ENCODE peak calls at places on chromosomes 12 and 14, in nine cellular contexts. One of them, this sample, is unnamed.

GRCh38 chr12:29317556-29318363 is 63.2 kb downstream of the ERGIC2 start:
- DNase-seq in H1: no peak
- DNase-seq in endodermal cell: peak
- DNase-seq in fibroblast of mammary gland: peak
- DNase-seq in fibroblast of lung: peak
- DNase-seq in stomach: peak
- DNase-seq in left lung: no peak
- DNase-seq in MM.1S: peak
- DNase-seq in CD4-positive, alpha-beta T cell: peak
- DNase-seq in this sample: peak

GRCh38 chr12:31245822-31246469 is 80.0 kb downstream of the SINHCAF start:
- DNase-seq in H1: no peak
- DNase-seq in endodermal cell: peak
- DNase-seq in fibroblast of mammary gland: no peak
- DNase-seq in fibroblast of lung: peak
- DNase-seq in stomach: no peak
- DNase-seq in left lung: no peak
- DNase-seq in MM.1S: peak
- DNase-seq in CD4-positive, alpha-beta T cell: no peak
- DNase-seq in this sample: no peak

GRCh38 chr12:107645630-107646333 is 39.8 kb upstream of the PWP1 start:
- DNase-seq in H1: peak
- DNase-seq in endodermal cell: peak
- DNase-seq in fibroblast of mammary gland: no peak
- DNase-seq in fibroblast of lung: no peak
- DNase-seq in stomach: no peak
- DNase-seq in left lung: no peak
- DNase-seq in MM.1S: no peak
- DNase-seq in CD4-positive, alpha-beta T cell: no peak
- DNase-seq in this sample: no peak

GRCh38 chr12:95195122-95195521 is 22.1 kb downstream of the FGD6 start:
- DNase-seq in H1: no peak
- DNase-seq in endodermal cell: no peak
- DNase-seq in fibroblast of mammary gland: no peak
- DNase-seq in fibroblast of lung: no peak
- DNase-seq in stomach: no peak
- DNase-seq in left lung: no peak
- DNase-seq in MM.1S: no peak
- DNase-seq in CD4-positive, alpha-beta T cell: no peak
- DNase-seq in this sample: no peak

GRCh38 chr12:123384318-123384993 is 524 bp downstream of the KMT5A start:
- DNase-seq in H1: peak
- DNase-seq in endodermal cell: peak
- DNase-seq in fibroblast of mammary gland: no peak
- DNase-seq in fibroblast of lung: no peak
- DNase-seq in stomach: no peak
- DNase-seq in left lung: peak
- DNase-seq in MM.1S: peak
- DNase-seq in CD4-positive, alpha-beta T cell: no peak
- DNase-seq in this sample: peak

GRCh38 chr12:19140381-19141236 is 11.1 kb downstream of the PLEKHA5 start:
- DNase-seq in H1: no peak
- DNase-seq in endodermal cell: peak
- DNase-seq in fibroblast of mammary gland: peak
- DNase-seq in fibroblast of lung: no peak
- DNase-seq in stomach: no peak
- DNase-seq in left lung: no peak
- DNase-seq in MM.1S: no peak
- DNase-seq in CD4-positive, alpha-beta T cell: no peak
- DNase-seq in this sample: no peak

GRCh38 chr12:7788316-7788689 is 899 bp upstream of the NANOG start:
- DNase-seq in H1: no peak
- DNase-seq in endodermal cell: no peak
- DNase-seq in fibroblast of mammary gland: no peak
- DNase-seq in fibroblast of lung: no peak
- DNase-seq in stomach: no peak
- DNase-seq in left lung: no peak
- DNase-seq in MM.1S: no peak
- DNase-seq in CD4-positive, alpha-beta T cell: no peak
- DNase-seq in this sample: no peak

GRCh38 chr12:27186240-27186839 is 57.7 kb upstream of the STK38L start:
- DNase-seq in H1: no peak
- DNase-seq in endodermal cell: no peak
- DNase-seq in fibroblast of mammary gland: peak
- DNase-seq in fibroblast of lung: no peak
- DNase-seq in stomach: no peak
- DNase-seq in left lung: no peak
- DNase-seq in MM.1S: no peak
- DNase-seq in CD4-positive, alpha-beta T cell: no peak
- DNase-seq in this sample: no peak

GRCh38 chr14:72631401-72631800 is 262.5 kb downstream of the DPF3 start:
- DNase-seq in H1: no peak
- DNase-seq in endodermal cell: peak
- DNase-seq in fibroblast of mammary gland: no peak
- DNase-seq in fibroblast of lung: no peak
- DNase-seq in stomach: no peak
- DNase-seq in left lung: no peak
- DNase-seq in MM.1S: no peak
- DNase-seq in CD4-positive, alpha-beta T cell: no peak
- DNase-seq in this sample: no peak

GRCh38 chr12:25256826-25257225 is 6.1 kb upstream of the KRAS start:
- DNase-seq in H1: no peak
- DNase-seq in endodermal cell: peak
- DNase-seq in fibroblast of mammary gland: no peak
- DNase-seq in fibroblast of lung: no peak
- DNase-seq in stomach: no peak
- DNase-seq in left lung: no peak
- DNase-seq in MM.1S: no peak
- DNase-seq in CD4-positive, alpha-beta T cell: no peak
- DNase-seq in this sample: no peak

GRCh38 chr14:68278568-68279436 is 459.2 kb downstream of the RAD51B start:
- DNase-seq in H1: no peak
- DNase-seq in endodermal cell: no peak
- DNase-seq in fibroblast of mammary gland: peak
- DNase-seq in fibroblast of lung: peak
- DNase-seq in stomach: no peak
- DNase-seq in left lung: no peak
- DNase-seq in MM.1S: no peak
- DNase-seq in CD4-positive, alpha-beta T cell: no peak
- DNase-seq in this sample: no peak

GRCh38 chr12:3933074-3933818 is 60.0 kb upstream of the PARP11 start:
- DNase-seq in H1: no peak
- DNase-seq in endodermal cell: no peak
- DNase-seq in fibroblast of mammary gland: no peak
- DNase-seq in fibroblast of lung: no peak
- DNase-seq in stomach: no peak
- DNase-seq in left lung: no peak
- DNase-seq in MM.1S: no peak
- DNase-seq in CD4-positive, alpha-beta T cell: no peak
- DNase-seq in this sample: no peak

DNA sequence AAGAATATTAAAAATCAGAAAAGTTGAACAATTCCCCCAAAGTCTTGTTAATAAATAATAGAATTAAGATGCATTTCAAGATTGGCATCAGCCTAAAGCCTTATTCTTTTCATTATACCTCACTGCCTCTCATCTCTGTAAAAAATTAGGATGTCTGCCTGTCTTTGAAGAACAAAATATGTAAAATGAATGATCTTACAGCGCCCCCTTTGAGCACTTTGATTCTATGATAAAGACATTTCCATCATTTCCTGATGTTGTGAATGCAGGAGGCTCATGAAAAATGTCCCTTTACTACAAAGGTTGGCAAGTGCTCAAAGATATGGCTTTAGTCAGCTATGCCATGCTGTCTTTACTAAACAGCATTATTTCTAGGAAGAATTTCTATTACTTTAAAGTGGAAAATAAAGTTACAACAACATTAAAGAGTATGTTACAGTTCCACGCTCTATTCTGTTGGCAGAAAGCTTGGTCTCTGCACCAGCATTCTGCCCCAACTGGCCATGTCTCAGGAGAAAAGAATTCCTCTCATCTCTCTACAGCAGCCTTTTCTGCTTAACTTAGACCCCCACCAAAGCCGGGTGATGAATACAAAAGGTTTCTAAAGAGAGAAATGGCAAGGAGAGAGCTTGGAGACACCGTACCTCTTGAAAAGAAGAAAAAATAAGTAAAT is 95.1 kb downstream of the LLPH start:
- DNase-seq in H1: no peak
- DNase-seq in endodermal cell: no peak
- DNase-seq in fibroblast of mammary gland: peak
- DNase-seq in fibroblast of lung: peak
- DNase-seq in stomach: no peak
- DNase-seq in left lung: no peak
- DNase-seq in MM.1S: no peak
- DNase-seq in CD4-positive, alpha-beta T cell: no peak
- DNase-seq in this sample: no peak
- TF ChIP-seq CTCF in H1: no peak
- TF ChIP-seq CTCF in endodermal cell: peak
- TF ChIP-seq CTCF in fibroblast of mammary gland: peak
- TF ChIP-seq CTCF in fibroblast of lung: peak
- TF ChIP-seq CTCF in stomach: no peak
- TF ChIP-seq CTCF in left lung: peak
- TF ChIP-seq CTCF in MM.1S: peak
- TF ChIP-seq CTCF in CD4-positive, alpha-beta T cell: no peak
- TF ChIP-seq CTCF in this sample: peak

DNA sequence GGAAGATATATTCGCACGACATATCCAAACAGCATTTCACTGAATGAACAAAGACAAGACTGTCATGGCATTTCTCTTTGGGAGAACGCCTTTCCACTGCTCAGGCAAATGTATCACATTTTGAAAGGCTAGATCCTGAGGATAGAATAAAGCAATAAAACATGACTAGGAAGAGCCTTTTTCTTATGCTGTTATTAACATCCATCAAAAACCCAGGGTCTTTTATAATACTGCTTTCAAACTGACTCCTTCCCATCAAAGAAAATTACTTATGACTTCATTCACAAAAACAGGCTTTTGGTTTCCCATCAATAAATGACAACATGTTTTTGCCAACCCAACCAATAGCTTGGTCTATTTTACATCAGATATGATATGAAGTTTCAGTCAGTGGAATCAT is 630.9 kb downstream of the TMTC2 start:
- DNase-seq in H1: no peak
- DNase-seq in endodermal cell: no peak
- DNase-seq in fibroblast of mammary gland: no peak
- DNase-seq in fibroblast of lung: no peak
- DNase-seq in stomach: no peak
- DNase-seq in left lung: no peak
- DNase-seq in MM.1S: no peak
- DNase-seq in CD4-positive, alpha-beta T cell: no peak
- DNase-seq in this sample: no peak
- TF ChIP-seq CTCF in H1: no peak
- TF ChIP-seq CTCF in endodermal cell: no peak
- TF ChIP-seq CTCF in fibroblast of mammary gland: no peak
- TF ChIP-seq CTCF in fibroblast of lung: no peak
- TF ChIP-seq CTCF in stomach: no peak
- TF ChIP-seq CTCF in left lung: no peak
- TF ChIP-seq CTCF in MM.1S: no peak
- TF ChIP-seq CTCF in CD4-positive, alpha-beta T cell: no peak
- TF ChIP-seq CTCF in this sample: no peak

GRCh38 chr12:93426406-93426805 is 15.3 kb downstream of the UBE2N start:
- DNase-seq in H1: no peak
- DNase-seq in endodermal cell: peak
- DNase-seq in fibroblast of mammary gland: no peak
- DNase-seq in fibroblast of lung: no peak
- DNase-seq in stomach: no peak
- DNase-seq in left lung: no peak
- DNase-seq in MM.1S: no peak
- DNase-seq in CD4-positive, alpha-beta T cell: no peak
- DNase-seq in this sample: no peak
- TF ChIP-seq CTCF in H1: no peak
- TF ChIP-seq CTCF in endodermal cell: no peak
- TF ChIP-seq CTCF in fibroblast of mammary gland: no peak
- TF ChIP-seq CTCF in fibroblast of lung: no peak
- TF ChIP-seq CTCF in stomach: no peak
- TF ChIP-seq CTCF in left lung: no peak
- TF ChIP-seq CTCF in MM.1S: no peak
- TF ChIP-seq CTCF in CD4-positive, alpha-beta T cell: no peak
- TF ChIP-seq CTCF in this sample: no peak

DNA sequence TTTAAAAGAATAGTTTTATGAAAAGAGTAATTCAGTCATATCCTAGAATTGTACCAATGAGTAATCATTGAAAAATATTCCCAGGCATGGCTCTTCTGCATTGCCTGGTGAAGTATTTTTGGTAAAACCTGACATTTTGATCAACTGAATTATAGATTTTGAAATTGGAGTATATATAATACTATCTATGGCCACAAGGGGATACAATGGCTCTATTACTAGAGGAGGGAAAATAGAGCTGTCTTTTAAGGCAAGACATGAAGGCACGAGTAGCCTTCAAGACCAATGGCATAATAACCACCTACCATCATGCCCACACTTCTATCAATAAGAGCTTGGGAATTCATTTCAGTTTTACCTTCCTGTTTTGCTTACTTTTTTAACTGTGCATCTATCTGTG is 1241.4 kb upstream of the TMEM132C start:
- DNase-seq in H1: no peak
- DNase-seq in endodermal cell: no peak
- DNase-seq in fibroblast of mammary gland: peak
- DNase-seq in fibroblast of lung: no peak
- DNase-seq in stomach: no peak
- DNase-seq in left lung: no peak
- DNase-seq in MM.1S: no peak
- DNase-seq in CD4-positive, alpha-beta T cell: no peak
- DNase-seq in this sample: no peak
- TF ChIP-seq CTCF in H1: no peak
- TF ChIP-seq CTCF in endodermal cell: peak
- TF ChIP-seq CTCF in fibroblast of mammary gland: peak
- TF ChIP-seq CTCF in fibroblast of lung: no peak
- TF ChIP-seq CTCF in stomach: peak
- TF ChIP-seq CTCF in left lung: no peak
- TF ChIP-seq CTCF in MM.1S: no peak
- TF ChIP-seq CTCF in CD4-positive, alpha-beta T cell: no peak
- TF ChIP-seq CTCF in this sample: no peak

GRCh38 chr14:35949933-35950332 is 123.8 kb downstream of the BRMS1L start:
- DNase-seq in H1: no peak
- DNase-seq in endodermal cell: no peak
- DNase-seq in fibroblast of mammary gland: no peak
- DNase-seq in fibroblast of lung: no peak
- DNase-seq in stomach: peak
- DNase-seq in left lung: peak
- DNase-seq in MM.1S: no peak
- DNase-seq in CD4-positive, alpha-beta T cell: no peak
- DNase-seq in this sample: no peak

GRCh38 chr14:35940291-35940690 is 114.2 kb downstream of the BRMS1L start:
- DNase-seq in H1: no peak
- DNase-seq in endodermal cell: no peak
- DNase-seq in fibroblast of mammary gland: no peak
- DNase-seq in fibroblast of lung: peak
- DNase-seq in stomach: no peak
- DNase-seq in left lung: no peak
- DNase-seq in MM.1S: peak
- DNase-seq in CD4-positive, alpha-beta T cell: no peak
- DNase-seq in this sample: no peak

GRCh38 chr14:35944847-35945246 is 118.7 kb downstream of the BRMS1L start:
- DNase-seq in H1: peak
- DNase-seq in endodermal cell: peak
- DNase-seq in fibroblast of mammary gland: no peak
- DNase-seq in fibroblast of lung: no peak
- DNase-seq in stomach: no peak
- DNase-seq in left lung: no peak
- DNase-seq in MM.1S: peak
- DNase-seq in CD4-positive, alpha-beta T cell: no peak
- DNase-seq in this sample: peak
- TF ChIP-seq CTCF in H1: peak
- TF ChIP-seq CTCF in endodermal cell: peak
- TF ChIP-seq CTCF in fibroblast of mammary gland: no peak
- TF ChIP-seq CTCF in fibroblast of lung: no peak
- TF ChIP-seq CTCF in stomach: no peak
- TF ChIP-seq CTCF in left lung: no peak
- TF ChIP-seq CTCF in MM.1S: peak
- TF ChIP-seq CTCF in CD4-positive, alpha-beta T cell: no peak
- TF ChIP-seq CTCF in this sample: peak